ENCODE peak calls at places on chromosomes 7 and 10, in four cellular contexts. One of them, this sample, is unnamed.

GRCh38 chr10:116774728-116775151 is 32.4 kb upstream of the HSPA12A start:
- DNase-seq in left ventricle myocardium inferior: no peak
- DNase-seq in upper lobe of right lung: no peak
- DNase-seq in tibial artery: no peak
- DNase-seq in this sample: no peak

GRCh38 chr7:131431289-131431688 is 103.6 kb downstream of the MKLN1 start:
- DNase-seq in left ventricle myocardium inferior: peak; percentile 38
- DNase-seq in upper lobe of right lung: no peak
- DNase-seq in tibial artery: peak; percentile 42
- DNase-seq in this sample: peak; percentile 71

GRCh38 chr7:139598642-139599041 is 75.2 kb downstream of the CLEC2L start:
- DNase-seq in left ventricle myocardium inferior: no peak
- DNase-seq in upper lobe of right lung: no peak
- DNase-seq in tibial artery: no peak
- DNase-seq in this sample: no peak

GRCh38 chr7:100476108-100476780 is 2.8 kb downstream of the TSC22D4 start:
- DNase-seq in left ventricle myocardium inferior: no peak
- DNase-seq in upper lobe of right lung: no peak
- DNase-seq in tibial artery: no peak
- DNase-seq in this sample: no peak

GRCh38 chr7:92926697-92927044 is 90.3 kb upstream of the CDK6 start:
- DNase-seq in left ventricle myocardium inferior: no peak
- DNase-seq in upper lobe of right lung: no peak
- DNase-seq in tibial artery: no peak
- DNase-seq in this sample: no peak

GRCh38 chr10:129599160-129599559 is 132.1 kb downstream of the MGMT start:
- DNase-seq in left ventricle myocardium inferior: no peak
- DNase-seq in upper lobe of right lung: no peak
- DNase-seq in tibial artery: no peak
- DNase-seq in this sample: no peak

GRCh38 chr7:29442146-29442545 is 121.5 kb upstream of the PRR15 start:
- DNase-seq in left ventricle myocardium inferior: no peak
- DNase-seq in upper lobe of right lung: no peak
- DNase-seq in tibial artery: no peak
- DNase-seq in this sample: peak; percentile 47

GRCh38 chr10:62183442-62183841 is 85.2 kb downstream of the RTKN2 start:
- DNase-seq in left ventricle myocardium inferior: no peak
- DNase-seq in upper lobe of right lung: no peak
- DNase-seq in tibial artery: no peak
- DNase-seq in this sample: no peak

GRCh38 chr10:131897297-131897899 is 3.4 kb upstream of the PPP2R2D start:
- DNase-seq in left ventricle myocardium inferior: no peak
- DNase-seq in upper lobe of right lung: no peak
- DNase-seq in tibial artery: no peak
- DNase-seq in this sample: no peak

GRCh38 chr7:6416516-6417145 is 31.1 kb downstream of the DAGLB start:
- DNase-seq in left ventricle myocardium inferior: no peak
- DNase-seq in upper lobe of right lung: no peak
- DNase-seq in tibial artery: no peak
- DNase-seq in this sample: peak; percentile 32

GRCh38 chr10:98028168-98028770 is 2.2 kb downstream of the CRTAC1 start:
- DNase-seq in left ventricle myocardium inferior: peak; percentile 38
- DNase-seq in upper lobe of right lung: peak; percentile 79
- DNase-seq in tibial artery: no peak
- DNase-seq in this sample: peak; percentile 86

GRCh38 chr10:94088926-94089381 is 95.2 kb downstream of the PLCE1 start:
- DNase-seq in left ventricle myocardium inferior: no peak
- DNase-seq in upper lobe of right lung: no peak
- DNase-seq in tibial artery: peak; percentile 22
- DNase-seq in this sample: peak; percentile 65

GRCh38 chr7:81802251-81802650 is 32.4 kb upstream of the HGF start:
- DNase-seq in left ventricle myocardium inferior: no peak
- DNase-seq in upper lobe of right lung: no peak
- DNase-seq in tibial artery: no peak
- DNase-seq in this sample: no peak

GRCh38 chr10:97280783-97281182 is 11.7 kb downstream of the ARHGAP19 start:
- DNase-seq in left ventricle myocardium inferior: no peak
- DNase-seq in upper lobe of right lung: no peak
- DNase-seq in tibial artery: no peak
- DNase-seq in this sample: no peak

GRCh38 chr10:90308223-90308622 is 549.6 kb downstream of the HTR7 start:
- DNase-seq in left ventricle myocardium inferior: no peak
- DNase-seq in upper lobe of right lung: no peak
- DNase-seq in tibial artery: no peak
- DNase-seq in this sample: no peak

GRCh38 chr7:39428221-39428620 is 138.0 kb upstream of the YAE1 start:
- DNase-seq in left ventricle myocardium inferior: no peak
- DNase-seq in upper lobe of right lung: no peak
- DNase-seq in tibial artery: no peak
- DNase-seq in this sample: peak; percentile 79

GRCh38 chr7:112938895-112939588 is 147.6 kb downstream of the GPR85 start:
- DNase-seq in left ventricle myocardium inferior: peak; percentile 22
- DNase-seq in upper lobe of right lung: peak; percentile 73
- DNase-seq in tibial artery: peak; percentile 20
- DNase-seq in this sample: peak; percentile 81

GRCh38 chr10:113023017-113023416 is 73.0 kb downstream of the TCF7L2 start:
- DNase-seq in left ventricle myocardium inferior: no peak
- DNase-seq in upper lobe of right lung: peak; percentile 77
- DNase-seq in tibial artery: no peak
- DNase-seq in this sample: no peak

GRCh38 chr7:152000191-152000590 is 25.3 kb upstream of the GALNT11 start:
- DNase-seq in left ventricle myocardium inferior: no peak
- DNase-seq in upper lobe of right lung: no peak
- DNase-seq in tibial artery: no peak
- DNase-seq in this sample: peak; percentile 44

GRCh38 chr10:84256510-84257342 is 11.9 kb downstream of the RGR start:
- DNase-seq in left ventricle myocardium inferior: peak; percentile 58
- DNase-seq in upper lobe of right lung: peak; percentile 72
- DNase-seq in tibial artery: no peak
- DNase-seq in this sample: peak; percentile 68

GRCh38 chr7:41029072-41029492 is 673.8 kb downstream of the INHBA start:
- DNase-seq in left ventricle myocardium inferior: no peak
- DNase-seq in upper lobe of right lung: no peak
- DNase-seq in tibial artery: no peak
- DNase-seq in this sample: peak; percentile 71

GRCh38 chr10:79380918-79381775 is 33.9 kb downstream of the PPIF start:
- DNase-seq in left ventricle myocardium inferior: no peak
- DNase-seq in upper lobe of right lung: peak; percentile 30
- DNase-seq in tibial artery: no peak
- DNase-seq in this sample: no peak

GRCh38 chr10:12772797-12773587 is 228.5 kb downstream of the CCDC3 start:
- DNase-seq in left ventricle myocardium inferior: no peak
- DNase-seq in upper lobe of right lung: no peak
- DNase-seq in tibial artery: no peak
- DNase-seq in this sample: no peak

GRCh38 chr10:35940067-35940989 is 298.2 kb upstream of the FZD8 start:
- DNase-seq in left ventricle myocardium inferior: no peak
- DNase-seq in upper lobe of right lung: no peak
- DNase-seq in tibial artery: no peak
- DNase-seq in this sample: peak; percentile 27

GRCh38 chr10:69912584-69912983 is 110.9 kb downstream of the COL13A1 start:
- DNase-seq in left ventricle myocardium inferior: no peak
- DNase-seq in upper lobe of right lung: no peak
- DNase-seq in tibial artery: no peak
- DNase-seq in this sample: peak; percentile 24

GRCh38 chr10:100020161-100020882 is 10.6 kb upstream of the DNMBP start:
- DNase-seq in left ventricle myocardium inferior: no peak
- DNase-seq in upper lobe of right lung: no peak
- DNase-seq in tibial artery: no peak
- DNase-seq in this sample: no peak

GRCh38 chr7:55245271-55245723 is 119.8 kb upstream of the LANCL2 start:
- DNase-seq in left ventricle myocardium inferior: no peak
- DNase-seq in upper lobe of right lung: no peak
- DNase-seq in tibial artery: no peak
- DNase-seq in this sample: peak; percentile 43

GRCh38 chr7:7732566-7733290 is 14.3 kb upstream of the RPA3 start:
- DNase-seq in left ventricle myocardium inferior: no peak
- DNase-seq in upper lobe of right lung: no peak
- DNase-seq in tibial artery: no peak
- DNase-seq in this sample: peak; percentile 42

GRCh38 chr7:20146461-20146860 is 70.7 kb downstream of the MACC1 start:
- DNase-seq in left ventricle myocardium inferior: no peak
- DNase-seq in upper lobe of right lung: no peak
- DNase-seq in tibial artery: no peak
- DNase-seq in this sample: peak; percentile 52

GRCh38 chr10:17151716-17152115 is 22.1 kb upstream of the CUBN start:
- DNase-seq in left ventricle myocardium inferior: no peak
- DNase-seq in upper lobe of right lung: no peak
- DNase-seq in tibial artery: no peak
- DNase-seq in this sample: no peak

GRCh38 chr10:12644380-12645144 is 295.2 kb downstream of the CAMK1D start:
- DNase-seq in left ventricle myocardium inferior: no peak
- DNase-seq in upper lobe of right lung: no peak
- DNase-seq in tibial artery: no peak
- DNase-seq in this sample: no peak

GRCh38 chr7:127251458-127252379 is 1.0 kb downstream of the GRM8 start:
- DNase-seq in left ventricle myocardium inferior: no peak
- DNase-seq in upper lobe of right lung: no peak
- DNase-seq in tibial artery: no peak
- DNase-seq in this sample: peak; percentile 37

GRCh38 chr7:127251048-127251451 is 1.7 kb downstream of the GRM8 start:
- DNase-seq in left ventricle myocardium inferior: no peak
- DNase-seq in upper lobe of right lung: no peak
- DNase-seq in tibial artery: no peak
- DNase-seq in this sample: no peak

GRCh38 chr7:127252736-127253288 is at the start of gene GRM8:
- DNase-seq in left ventricle myocardium inferior: peak; percentile 27
- DNase-seq in upper lobe of right lung: peak; percentile 70
- DNase-seq in tibial artery: peak; percentile 41
- DNase-seq in this sample: peak; percentile 58

GRCh38 chr7:127252380-127252718 is 392 bp downstream of the GRM8 start:
- DNase-seq in left ventricle myocardium inferior: no peak
- DNase-seq in upper lobe of right lung: no peak
- DNase-seq in tibial artery: no peak
- DNase-seq in this sample: no peak

DNA sequence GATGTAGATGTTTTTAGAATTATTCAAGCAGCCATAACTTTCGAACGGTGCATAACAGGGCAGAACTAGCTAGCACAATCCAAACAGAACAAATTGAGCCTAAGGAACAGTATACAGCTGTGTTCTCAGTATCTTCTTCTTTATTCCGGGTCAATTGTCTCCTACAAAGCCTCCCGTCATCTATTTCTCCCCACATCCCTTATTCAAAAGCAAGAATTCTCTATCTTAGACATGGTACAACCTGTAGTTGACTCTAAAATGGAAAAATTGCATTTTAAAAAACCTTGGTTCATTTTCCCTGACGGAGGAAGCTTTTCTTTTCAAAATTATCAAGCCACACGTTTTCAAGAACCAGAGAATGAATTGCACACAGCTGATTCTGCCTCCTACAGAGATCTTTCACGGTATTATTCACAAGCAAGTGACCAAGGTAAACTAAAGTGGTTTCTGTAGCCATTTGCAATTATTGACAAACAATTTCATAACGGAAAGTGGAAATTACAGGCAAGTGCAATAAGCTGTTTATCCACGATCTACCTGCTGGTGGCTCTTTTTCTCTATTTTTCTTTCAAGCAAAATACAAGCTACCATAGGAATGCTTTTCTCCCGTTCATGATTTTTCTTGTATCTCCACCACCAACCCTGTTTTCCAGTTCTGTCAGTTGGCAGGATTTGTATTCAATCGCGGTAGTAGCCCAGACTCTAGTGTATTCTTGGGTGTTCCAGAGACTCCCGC is 2.3 kb downstream of the GRM8 start:
- DNase-seq in left ventricle myocardium inferior: no peak
- DNase-seq in upper lobe of right lung: no peak
- DNase-seq in tibial artery: no peak
- DNase-seq in this sample: no peak
- TF ChIP-seq CTCF in left ventricle myocardium inferior: no peak
- TF ChIP-seq CTCF in upper lobe of right lung: no peak
- TF ChIP-seq CTCF in tibial artery: no peak
- TF ChIP-seq CTCF in this sample: no peak

GRCh38 chr7:142745091-142745635 is 4.1 kb upstream of the PRSS1 start:
- DNase-seq in left ventricle myocardium inferior: no peak
- DNase-seq in upper lobe of right lung: no peak
- DNase-seq in tibial artery: no peak
- DNase-seq in this sample: no peak

GRCh38 chr7:142745783-142746182 is 3.5 kb upstream of the PRSS1 start:
- DNase-seq in left ventricle myocardium inferior: no peak
- DNase-seq in upper lobe of right lung: no peak
- DNase-seq in tibial artery: no peak
- DNase-seq in this sample: no peak

GRCh38 chr7:142739927-142740492 is 9.3 kb upstream of the PRSS1 start:
- DNase-seq in left ventricle myocardium inferior: no peak
- DNase-seq in upper lobe of right lung: no peak
- DNase-seq in tibial artery: no peak
- DNase-seq in this sample: no peak
- TF ChIP-seq CTCF in left ventricle myocardium inferior: no peak
- TF ChIP-seq CTCF in upper lobe of right lung: no peak
- TF ChIP-seq CTCF in tibial artery: no peak
- TF ChIP-seq CTCF in this sample: no peak

DNA sequence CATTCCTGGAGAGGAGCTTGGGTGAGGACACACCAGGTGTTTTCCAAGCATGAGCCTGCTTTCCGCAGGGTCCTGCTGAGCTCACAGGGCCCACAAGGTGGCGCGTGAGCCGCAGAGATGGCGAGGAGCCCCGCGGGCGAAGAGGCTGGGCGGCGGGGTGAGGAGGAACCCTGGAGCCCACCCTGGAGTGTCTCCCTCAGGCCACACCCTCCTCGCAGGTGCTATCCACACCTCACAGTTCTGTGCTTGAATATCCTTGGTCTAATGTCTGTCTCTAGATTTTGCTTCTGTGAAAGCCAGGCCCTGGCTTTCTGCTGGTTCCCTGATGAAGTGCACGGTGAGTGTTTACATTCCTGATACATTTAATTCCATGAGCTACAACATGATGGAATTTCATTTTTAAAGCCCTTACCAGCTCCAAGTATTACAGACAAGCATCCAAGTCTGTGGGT is 433.6 kb downstream of the ACTR3B start:
- DNase-seq in left ventricle myocardium inferior: no peak
- DNase-seq in upper lobe of right lung: peak; percentile 75
- DNase-seq in tibial artery: no peak
- DNase-seq in this sample: no peak
- TF ChIP-seq CTCF in left ventricle myocardium inferior: peak; percentile 68
- TF ChIP-seq CTCF in upper lobe of right lung: peak; percentile 57
- TF ChIP-seq CTCF in tibial artery: no peak
- TF ChIP-seq CTCF in this sample: no peak

DNA sequence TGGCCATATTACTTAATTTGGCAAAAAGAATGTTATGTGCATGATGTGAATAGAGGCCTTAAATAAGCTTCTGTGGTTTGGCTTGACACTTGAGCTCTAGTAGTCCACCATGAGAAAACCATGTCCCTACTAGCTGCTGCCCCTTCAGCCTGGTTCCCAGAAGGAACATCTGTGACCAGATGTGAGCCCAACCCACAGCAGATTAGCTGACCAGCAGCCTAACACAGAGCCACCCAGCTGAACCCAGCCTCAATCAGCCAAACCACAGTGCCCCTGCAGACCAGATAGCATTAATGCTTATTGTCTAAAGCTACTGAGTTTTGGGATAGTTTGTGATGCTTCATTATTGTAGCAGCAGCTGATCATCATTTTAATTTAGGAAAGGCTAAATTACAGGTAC is 16.6 kb downstream of the JAZF1 start:
- DNase-seq in left ventricle myocardium inferior: no peak
- DNase-seq in upper lobe of right lung: no peak
- DNase-seq in tibial artery: no peak
- DNase-seq in this sample: peak; percentile 50
- TF ChIP-seq CTCF in left ventricle myocardium inferior: no peak
- TF ChIP-seq CTCF in upper lobe of right lung: no peak
- TF ChIP-seq CTCF in tibial artery: no peak
- TF ChIP-seq CTCF in this sample: no peak